ENCODE peak calls at places on chromosome 11, in six cellular contexts. One of them, this sample, is unnamed.
A peak's percentile ranks its signal among the peaks of the same experiment; 100 is the strongest.

GRCh38 chr11:8839957-8840945 is 70.7 kb upstream of the AKIP1 start:
- DNase-seq in suprapubic skin: no peak
- DNase-seq in sigmoid colon: peak; percentile 56
- DNase-seq in HepG2: peak; percentile 35
- DNase-seq in SK-N-SH: no peak
- DNase-seq in prostate gland: peak; percentile 52
- DNase-seq in this sample: peak; percentile 59

GRCh38 chr11:8262552-8263108 is 1.0 kb downstream of the LMO1 start:
- DNase-seq in HepG2: no peak
- DNase-seq in SK-N-SH: no peak
- DNase-seq in sigmoid colon: peak; percentile 70
- DNase-seq in suprapubic skin: peak; percentile 78
- DNase-seq in prostate gland: peak; percentile 14
- DNase-seq in this sample: peak; percentile 17

GRCh38 chr11:12017243-12017678 is 8.8 kb upstream of the DKK3 start:
- DNase-seq in HepG2: no peak
- DNase-seq in prostate gland: no peak
- DNase-seq in sigmoid colon: no peak
- DNase-seq in suprapubic skin: no peak
- DNase-seq in SK-N-SH: no peak
- DNase-seq in this sample: no peak

GRCh38 chr11:118176400-118177134 is at the start of gene SCN2B:
- DNase-seq in HepG2: no peak
- DNase-seq in sigmoid colon: no peak
- DNase-seq in suprapubic skin: no peak
- DNase-seq in SK-N-SH: peak; percentile 78
- DNase-seq in prostate gland: no peak
- DNase-seq in this sample: no peak

GRCh38 chr11:134019500-134019899 is 49.4 kb upstream of the JAM3 start:
- DNase-seq in prostate gland: no peak
- DNase-seq in HepG2: no peak
- DNase-seq in sigmoid colon: no peak
- DNase-seq in suprapubic skin: no peak
- DNase-seq in SK-N-SH: no peak
- DNase-seq in this sample: no peak

GRCh38 chr11:17129003-17129402 is 51.5 kb upstream of the RPS13 start:
- DNase-seq in sigmoid colon: no peak
- DNase-seq in suprapubic skin: no peak
- DNase-seq in prostate gland: no peak
- DNase-seq in SK-N-SH: no peak
- DNase-seq in HepG2: no peak
- DNase-seq in this sample: no peak

GRCh38 chr11:110317516-110317932 is 21.1 kb upstream of the RDX start:
- DNase-seq in SK-N-SH: peak; percentile 62
- DNase-seq in prostate gland: no peak
- DNase-seq in suprapubic skin: no peak
- DNase-seq in HepG2: no peak
- DNase-seq in sigmoid colon: no peak
- DNase-seq in this sample: no peak

GRCh38 chr11:14373941-14374646 is 15.1 kb upstream of the RRAS2 start:
- DNase-seq in SK-N-SH: no peak
- DNase-seq in prostate gland: peak; percentile 75
- DNase-seq in suprapubic skin: no peak
- DNase-seq in sigmoid colon: peak; percentile 69
- DNase-seq in HepG2: peak; percentile 38
- DNase-seq in this sample: no peak

GRCh38 chr11:34145847-34146381 is 40.5 kb downstream of the NAT10 start:
- DNase-seq in prostate gland: no peak
- DNase-seq in HepG2: no peak
- DNase-seq in sigmoid colon: no peak
- DNase-seq in suprapubic skin: no peak
- DNase-seq in SK-N-SH: no peak
- DNase-seq in this sample: no peak

GRCh38 chr11:1486054-1486825 is at the start of gene MOB2:
- DNase-seq in SK-N-SH: no peak
- DNase-seq in HepG2: no peak
- DNase-seq in sigmoid colon: peak; percentile 85
- DNase-seq in suprapubic skin: no peak
- DNase-seq in prostate gland: no peak
- DNase-seq in this sample: peak; percentile 70
- H3K4me3 ChIP-seq in SK-N-SH: no peak within 1 kb of the TSS
- H3K4me3 ChIP-seq in HepG2: no peak within 1 kb of the TSS
- H3K4me3 ChIP-seq in sigmoid colon: peak within 1 kb of the TSS; percentile 56
- H3K4me3 ChIP-seq in suprapubic skin: peak within 1 kb of the TSS; percentile 28
- H3K4me3 ChIP-seq in prostate gland: peak within 1 kb of the TSS; percentile 9
- H3K4me3 ChIP-seq in this sample: peak within 1 kb of the TSS; percentile 11

DNA sequence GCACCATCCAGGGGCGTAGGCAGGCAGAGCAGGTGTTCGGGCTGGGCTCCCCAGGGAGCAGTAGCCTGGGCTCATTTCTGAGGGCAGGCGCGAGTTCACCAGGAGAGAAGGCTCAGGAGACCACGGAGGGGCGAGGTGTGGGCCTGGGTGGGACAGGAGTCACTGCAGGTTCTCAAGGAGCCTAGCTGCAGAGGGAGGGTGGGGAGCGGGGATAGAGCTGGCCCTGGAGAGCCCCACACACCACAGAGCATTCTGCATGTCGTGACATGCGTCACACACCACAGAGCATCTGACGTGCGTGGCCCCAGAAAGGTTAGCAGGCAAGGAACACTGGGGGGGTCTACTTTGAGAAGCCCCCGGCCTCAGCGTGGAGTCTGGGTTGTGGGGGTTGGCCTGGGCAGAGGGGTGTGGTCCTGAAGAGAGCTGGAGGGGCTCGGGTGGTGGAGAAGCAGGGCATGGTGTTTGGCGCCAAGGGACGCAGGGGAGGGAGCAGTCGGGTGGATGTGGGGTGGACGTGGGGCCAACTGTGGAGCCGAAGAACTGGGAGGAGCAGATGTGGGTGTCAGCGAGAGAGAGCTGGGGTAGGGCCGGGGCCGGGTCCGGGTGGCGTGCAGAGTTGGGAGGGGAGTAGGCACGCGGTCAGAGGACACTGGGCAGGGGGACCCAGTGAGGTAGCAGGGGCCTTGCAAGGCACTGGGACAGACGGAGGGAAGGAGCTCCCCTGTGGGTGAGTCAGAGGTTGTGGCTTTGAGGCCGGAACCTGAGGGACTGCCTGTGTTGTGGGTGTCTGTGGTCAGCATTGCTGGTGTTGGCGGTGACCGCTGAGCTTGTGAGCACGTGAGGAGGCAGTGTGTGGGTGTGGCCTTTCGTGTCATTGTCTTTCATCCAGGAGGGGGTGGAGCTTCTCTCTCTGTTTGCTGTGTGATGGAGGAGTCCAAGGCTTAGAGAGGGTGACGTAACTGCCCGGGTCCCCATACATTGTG is 25.5 kb downstream of the CTTN start:
- DNase-seq in suprapubic skin: no peak
- DNase-seq in prostate gland: no peak
- DNase-seq in sigmoid colon: no peak
- DNase-seq in HepG2: peak; percentile 50
- DNase-seq in SK-N-SH: no peak
- DNase-seq in this sample: no peak
- H3K36me3 ChIP-seq in suprapubic skin: peaks cover 91% of the 10 kb centered on the region
- H3K36me3 ChIP-seq in prostate gland: peaks cover 9% of the 10 kb centered on the region
- H3K36me3 ChIP-seq in sigmoid colon: peaks cover 41% of the 10 kb centered on the region
- H3K36me3 ChIP-seq in HepG2: peaks cover 78% of the 10 kb centered on the region
- H3K36me3 ChIP-seq in SK-N-SH: peaks cover 64% of the 10 kb centered on the region
- H3K36me3 ChIP-seq in this sample: peaks cover 26% of the 10 kb centered on the region

GRCh38 chr11:45285931-45286632 is at the start of gene SYT13:
- DNase-seq in SK-N-SH: peak; percentile 87
- DNase-seq in HepG2: no peak
- DNase-seq in suprapubic skin: no peak
- DNase-seq in prostate gland: peak; percentile 60
- DNase-seq in sigmoid colon: no peak
- DNase-seq in this sample: peak; percentile 86
- TF ChIP-seq POLR2AphosphoS5 in SK-N-SH: no peak
- TF ChIP-seq POLR2AphosphoS5 in HepG2: no peak
- TF ChIP-seq POLR2AphosphoS5 in suprapubic skin: no peak
- TF ChIP-seq POLR2AphosphoS5 in prostate gland: peak; percentile 22
- TF ChIP-seq POLR2AphosphoS5 in sigmoid colon: no peak
- TF ChIP-seq POLR2AphosphoS5 in this sample: peak; percentile 85

DNA sequence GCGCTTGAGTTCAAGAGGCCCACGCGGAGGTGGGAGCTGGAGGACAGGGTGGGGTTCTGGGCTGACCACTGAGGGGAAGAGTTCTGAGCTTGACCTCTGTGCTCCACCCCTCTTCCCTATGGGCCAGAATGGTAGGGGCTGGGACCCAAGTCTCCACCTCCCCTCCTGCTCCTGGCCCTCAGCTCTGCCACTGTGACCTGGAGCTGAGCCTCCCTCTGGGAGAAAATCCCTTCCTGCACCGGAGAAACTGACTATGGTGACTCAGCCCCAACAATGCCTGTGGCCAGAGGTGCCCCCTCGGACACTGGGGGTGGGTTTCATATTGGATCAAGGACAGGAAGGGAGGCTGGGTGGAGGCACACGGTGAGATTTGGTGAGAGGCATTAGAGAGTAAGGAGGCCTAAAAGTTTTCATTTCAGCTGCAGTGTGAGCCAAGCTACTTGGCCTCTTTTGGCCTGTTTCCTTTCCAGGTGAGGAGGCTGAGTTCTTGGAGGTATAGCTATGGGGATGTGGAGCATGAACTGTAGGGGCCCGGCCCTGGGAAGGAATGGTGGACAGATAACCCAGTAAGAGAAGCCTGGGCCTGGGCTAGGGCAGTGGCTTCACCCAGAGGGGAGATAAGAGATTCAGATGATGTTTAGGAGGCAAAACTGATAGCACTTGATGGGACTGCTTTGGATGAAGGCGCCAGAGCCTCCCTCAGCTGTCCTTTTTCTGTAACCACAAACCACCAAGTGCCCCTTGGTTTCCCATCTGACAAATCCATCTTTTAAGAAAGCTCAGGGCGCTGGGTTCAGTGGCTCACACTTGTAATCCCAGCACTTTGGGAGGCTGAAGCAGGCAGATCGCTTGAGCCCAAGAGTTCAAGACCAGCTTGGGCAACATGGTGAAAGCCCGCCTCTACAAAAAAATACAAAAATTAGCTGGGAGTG is 23.2 kb downstream of the RELT start:
- DNase-seq in prostate gland: no peak
- DNase-seq in SK-N-SH: no peak
- DNase-seq in suprapubic skin: no peak
- DNase-seq in sigmoid colon: peak; percentile 59
- DNase-seq in HepG2: no peak
- DNase-seq in this sample: no peak
- H3K4me3 ChIP-seq in prostate gland: no peak overlapping the region
- H3K4me3 ChIP-seq in SK-N-SH: no peak overlapping the region
- H3K4me3 ChIP-seq in suprapubic skin: no peak overlapping the region
- H3K4me3 ChIP-seq in sigmoid colon: no peak overlapping the region
- H3K4me3 ChIP-seq in HepG2: no peak overlapping the region
- H3K4me3 ChIP-seq in this sample: no peak overlapping the region

GRCh38 chr11:120446802-120447201 is 64.7 kb upstream of the GRIK4 start:
- DNase-seq in suprapubic skin: no peak
- DNase-seq in SK-N-SH: no peak
- DNase-seq in sigmoid colon: no peak
- DNase-seq in HepG2: no peak
- DNase-seq in prostate gland: no peak
- DNase-seq in this sample: no peak

GRCh38 chr11:120441592-120441991 is 70.0 kb upstream of the GRIK4 start:
- DNase-seq in sigmoid colon: no peak
- DNase-seq in HepG2: no peak
- DNase-seq in suprapubic skin: no peak
- DNase-seq in SK-N-SH: no peak
- DNase-seq in prostate gland: no peak
- DNase-seq in this sample: no peak

DNA sequence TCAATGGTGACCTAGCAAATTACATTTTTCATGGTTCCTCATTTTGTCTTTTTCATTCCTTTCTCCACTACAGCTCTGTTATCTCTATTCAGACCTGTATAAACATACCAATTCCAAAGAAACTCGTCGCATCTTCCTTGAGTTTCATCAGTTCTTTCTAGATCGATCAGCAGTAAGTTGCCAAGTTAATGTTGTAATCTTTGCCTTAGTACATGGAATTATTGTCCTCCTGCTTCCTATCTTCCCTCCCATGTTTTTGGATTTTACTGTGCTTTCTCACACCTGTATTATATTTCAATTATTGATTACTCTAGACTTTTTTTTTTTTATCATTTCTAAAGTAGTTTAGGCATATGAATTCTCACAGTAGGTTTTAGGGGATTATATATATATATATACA is 69.5 kb upstream of the GRIK4 start:
- DNase-seq in suprapubic skin: no peak
- DNase-seq in HepG2: no peak
- DNase-seq in sigmoid colon: no peak
- DNase-seq in prostate gland: no peak
- DNase-seq in SK-N-SH: no peak
- DNase-seq in this sample: no peak
- H3K36me3 ChIP-seq in suprapubic skin: peaks cover 63% of the 10 kb centered on the region
- H3K36me3 ChIP-seq in HepG2: peaks cover 53% of the 10 kb centered on the region
- H3K36me3 ChIP-seq in sigmoid colon: peaks cover 2% of the 10 kb centered on the region
- H3K36me3 ChIP-seq in prostate gland: no peaks in the 10 kb centered on the region
- H3K36me3 ChIP-seq in SK-N-SH: peaks cover 88% of the 10 kb centered on the region
- H3K36me3 ChIP-seq in this sample: no peaks in the 10 kb centered on the region